ENCODE peak calls at places on chromosomes 16 and 17, in seven cellular contexts. F is CD8-positive, alpha-beta T cell; B is A549; W is effector memory CD4-positive, alpha-beta T cell; I is AG04450; T is SK-N-SH; Y is iPS DF 6.9. U is an unnamed sample.

GRCh38 chr16:62213763-62214162 is 177.5 kb upstream of the CDH8 start:
- DNase-seq in I (no peak), F (no peak), Y (peak), B (no peak), T (no peak), W (no peak), U (no peak)

GRCh38 chr16:53502331-53503269 is at the start of gene AKTIP:
- DNase-seq in T (peak), F (no peak), B (no peak), I (no peak), W (no peak), Y (no peak), U (no peak)

GRCh38 chr16:87201052-87201451 is 116.1 kb downstream of the C16orf95 start:
- DNase-seq in W (no peak), F (no peak), T (no peak), I (peak), B (no peak), Y (no peak), U (no peak)

GRCh38 chr16:23949630-23950290 is 114.0 kb downstream of the PRKCB start:
- DNase-seq in W (peak), F (peak), T (no peak), Y (no peak), I (no peak), B (no peak), U (no peak)

GRCh38 chr16:10964891-10965326 is 20.5 kb downstream of the CLEC16A start:
- DNase-seq in B (no peak), T (no peak), Y (no peak), I (no peak), W (peak), F (peak), U (no peak)

GRCh38 chr16:74650966-74651567 is 15.6 kb downstream of the RFWD3 start:
- DNase-seq in B (peak), I (no peak), Y (no peak), W (no peak), T (peak), F (no peak), U (no peak)

GRCh38 chr17:17439971-17440843 is 36.6 kb upstream of the MED9 start:
- DNase-seq in F (peak), I (no peak), T (peak), W (peak), Y (peak), B (peak), U (no peak)

GRCh38 chr16:55832788-55833583 is at the start of gene CES1:
- DNase-seq in F (no peak), Y (peak), T (no peak), I (no peak), W (no peak), B (no peak), U (no peak)

GRCh38 chr16:78040396-78040795 is 18.0 kb downstream of the CLEC3A start:
- DNase-seq in Y (no peak), F (no peak), B (no peak), I (no peak), W (no peak), T (no peak), U (no peak)

GRCh38 chr16:25716186-25716585 is 24.4 kb downstream of the HS3ST4 start:
- DNase-seq in Y (no peak), B (no peak), W (no peak), I (no peak), F (no peak), T (no peak), U (no peak)

GRCh38 chr17:75664099-75664549 is 2.8 kb downstream of the RECQL5 start:
- DNase-seq in B (no peak), T (no peak), F (no peak), Y (no peak), I (no peak), W (no peak), U (no peak)

GRCh38 chr16:2464333-2464732 is 4.4 kb downstream of the TEDC2 start:
- DNase-seq in W (no peak), Y (no peak), T (no peak), B (no peak), I (no peak), F (peak), U (no peak)

GRCh38 chr17:79342376-79342775 is 267.8 kb downstream of the ENGASE start:
- DNase-seq in I (no peak), T (no peak), F (no peak), W (no peak), B (no peak), Y (no peak), U (no peak)

GRCh38 chr16:9820481-9821246 is 361.6 kb downstream of the GRIN2A start:
- DNase-seq in T (no peak), W (no peak), F (no peak), I (no peak), Y (peak), B (no peak), U (no peak)

GRCh38 chr16:75305364-75306101 is 54.1 kb upstream of the BCAR1 start:
- DNase-seq in Y (no peak), T (peak), I (peak), W (no peak), F (peak), B (peak), U (peak)

GRCh38 chr16:69057400-69058378 is 47.8 kb upstream of the HAS3 start:
- DNase-seq in W (no peak), T (peak), I (no peak), B (peak), F (no peak), Y (no peak), U (no peak)

GRCh38 chr16:54546481-54546880 is 259.9 kb upstream of the IRX3 start:
- DNase-seq in I (no peak), Y (no peak), B (no peak), F (no peak), W (no peak), T (no peak), U (no peak)

DNA sequence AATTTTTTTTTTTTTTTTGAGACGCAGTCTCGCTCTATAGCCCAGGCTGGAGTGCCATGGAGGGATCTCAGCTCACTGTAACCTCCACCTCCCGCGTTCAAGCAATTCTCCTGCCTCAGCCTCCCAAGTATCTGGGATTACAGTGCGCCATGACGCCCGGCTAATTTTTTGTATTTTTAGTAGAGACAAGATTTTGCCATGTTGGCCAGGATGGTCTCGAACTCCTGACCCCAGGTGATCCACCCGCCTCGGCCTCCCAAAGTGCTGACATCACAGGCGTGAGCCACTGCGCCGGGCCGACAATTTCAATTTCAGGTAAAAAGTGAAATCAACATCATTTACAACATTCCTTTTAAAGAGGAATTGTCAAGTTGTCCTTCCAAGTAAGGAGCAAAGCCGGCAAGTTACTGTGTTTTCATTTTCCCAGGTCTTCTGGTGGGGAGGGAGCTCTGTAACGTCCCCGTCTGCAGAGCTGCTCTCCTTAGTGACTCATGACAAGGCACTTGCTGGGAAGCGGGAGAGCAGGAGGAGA is 873 bp downstream of the NPLOC4 start:
- DNase-seq in T (no peak), F (no peak), W (no peak), B (no peak), I (no peak), Y (no peak), U (no peak)
- H3K27ac ChIP-seq in T (peak), F (peak), W (peak), B (peak), I (peak), Y (no peak), U (peak)

GRCh38 chr17:59851431-59852375 is 41.0 kb downstream of the TUBD1 start:
- DNase-seq in T (no peak), B (no peak), I (peak), W (no peak), Y (no peak), F (no peak), U (no peak)
- H3K27ac ChIP-seq in T (peak), B (peak), I (peak), W (no peak), Y (no peak), F (no peak), U (no peak)

GRCh38 chr17:64345691-64346376 is 44.8 kb downstream of the PECAM1 start:
- DNase-seq in F (no peak), I (no peak), Y (no peak), B (no peak), T (no peak), W (no peak), U (no peak)

GRCh38 chr17:64349949-64350348 is 40.7 kb downstream of the PECAM1 start:
- DNase-seq in W (no peak), I (no peak), T (no peak), B (no peak), F (no peak), Y (no peak), U (no peak)

GRCh38 chr17:64343833-64344637 is 46.6 kb downstream of the PECAM1 start:
- DNase-seq in B (peak), F (no peak), I (peak), W (no peak), T (no peak), Y (no peak), U (no peak)

GRCh38 chr17:64343071-64343774 is 47.4 kb downstream of the PECAM1 start:
- DNase-seq in B (no peak), W (no peak), Y (no peak), I (no peak), F (no peak), T (no peak), U (no peak)

GRCh38 chr17:64348666-64349065 is 42.0 kb downstream of the PECAM1 start:
- DNase-seq in W (no peak), F (no peak), T (no peak), Y (no peak), B (no peak), I (no peak), U (no peak)
- H3K27ac ChIP-seq in W (no peak), F (no peak), T (no peak), Y (no peak), B (no peak), I (no peak), U (no peak)

GRCh38 chr17:77493901-77494663 is 353.3 kb downstream of the SEC14L1 start:
- DNase-seq in T (peak), B (no peak), I (no peak), W (no peak), Y (no peak), F (no peak), U (no peak)
- H3K27ac ChIP-seq in T (peak), B (no peak), I (peak), W (peak), Y (no peak), F (no peak), U (no peak)

DNA sequence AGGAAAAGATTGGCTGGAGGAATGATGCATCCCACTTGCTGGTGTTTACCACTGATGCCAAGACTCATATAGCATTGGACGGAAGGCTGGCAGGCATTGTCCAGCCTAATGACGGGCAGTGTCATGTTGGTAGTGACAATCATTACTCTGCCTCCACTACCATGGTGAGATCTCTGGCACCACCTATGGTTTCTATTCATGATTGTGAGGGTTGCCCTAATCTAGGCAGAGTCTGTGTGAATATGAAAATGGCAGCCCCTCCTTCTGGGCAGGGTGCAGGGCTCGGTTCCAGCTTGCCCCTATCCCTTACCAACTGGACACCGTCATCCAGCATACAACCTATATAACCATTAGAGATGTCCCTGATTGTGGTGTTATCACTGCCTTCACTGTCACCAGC is 33.4 kb downstream of the ITGB3 start:
- DNase-seq in Y (no peak), T (no peak), I (no peak), B (no peak), F (no peak), W (no peak), U (no peak)
- H3K27ac ChIP-seq in Y (no peak), T (no peak), I (no peak), B (no peak), F (no peak), W (no peak), U (no peak)

GRCh38 chr17:44556854-44557606 is at the start of gene FZD2:
- DNase-seq in B (peak), T (peak), W (no peak), I (peak), F (peak), Y (peak), U (peak)
- H3K27ac ChIP-seq in B (peak), T (peak), W (no peak), I (peak), F (no peak), Y (peak), U (peak)

DNA sequence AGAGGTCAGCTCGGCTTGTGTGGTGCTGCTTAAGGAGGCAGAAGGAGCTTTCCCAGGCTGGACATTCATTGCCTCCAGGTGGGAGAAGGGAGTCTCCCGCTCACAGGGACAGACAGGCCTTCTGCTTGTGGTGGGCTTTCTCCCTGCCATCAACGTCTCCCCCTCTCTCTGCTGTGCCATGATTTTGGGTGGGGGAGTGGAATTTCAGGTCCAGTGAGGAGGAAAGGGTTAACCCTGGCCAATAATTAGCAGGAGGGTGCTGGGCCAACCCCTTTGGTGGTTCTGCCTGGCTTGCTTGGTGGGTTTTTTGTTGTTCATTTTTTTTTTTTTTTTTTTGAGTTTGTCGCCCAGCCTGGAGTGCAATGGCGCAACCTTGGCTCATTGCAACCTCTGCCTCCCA is 112.0 kb downstream of the SEC14L1 start:
- DNase-seq in W (no peak), T (no peak), Y (no peak), F (no peak), I (no peak), B (no peak), U (no peak)
- H3K27ac ChIP-seq in W (no peak), T (no peak), Y (no peak), F (no peak), I (peak), B (no peak), U (no peak)

GRCh38 chr17:55264640-55265298 is at the start of gene HLF:
- DNase-seq in F (peak), T (peak), W (peak), B (peak), I (no peak), Y (peak), U (no peak)
- H3K27ac ChIP-seq in F (no peak), T (no peak), W (peak), B (peak), I (no peak), Y (no peak), U (no peak)